ENCODE peak calls at places on chromosomes 2 and 18, in six cellular contexts. S, M, Q, G, A and N are unnamed samples.
A peak's percentile ranks its signal among the peaks of the same experiment; 100 is the strongest.

GRCh38 chr2:162293122-162293781 is 25.2 kb downstream of the IFIH1 start:
- DNase-seq in Q (no peak), A (no peak), G (no peak), M (no peak), S (peak; percentile 82), N (no peak)

GRCh38 chr2:157864857-157865450 is 11.2 kb downstream of the ACVR1 start:
- DNase-seq in M (no peak), S (no peak), G (no peak), A (no peak), Q (no peak), N (no peak)

GRCh38 chr2:20418519-20418918 is 28.4 kb upstream of the RHOB start:
- DNase-seq in Q (no peak), A (no peak), G (no peak), M (no peak), S (no peak), N (no peak)

GRCh38 chr2:108193251-108193650 is 46.5 kb upstream of the SULT1C3 start:
- DNase-seq in G (no peak), A (peak; percentile 85), S (peak; percentile 49), Q (no peak), M (no peak), N (no peak)

GRCh38 chr2:102064679-102065674 is 73.2 kb downstream of the IL1R2 start:
- DNase-seq in Q (no peak), G (no peak), M (no peak), S (no peak), A (no peak), N (no peak)

GRCh38 chr2:224308267-224308911 is 93.5 kb downstream of the FAM124B start:
- DNase-seq in G (no peak), Q (no peak), S (no peak), A (no peak), M (no peak), N (no peak)

GRCh38 chr2:44549856-44550255 is 188.1 kb downstream of the CAMKMT start:
- DNase-seq in S (peak; percentile 51), A (no peak), Q (no peak), M (no peak), G (no peak), N (no peak)

GRCh38 chr18:62360806-62361205 is 35.7 kb downstream of the TNFRSF11A start:
- DNase-seq in A (no peak), Q (no peak), S (no peak), M (no peak), G (no peak), N (no peak)

GRCh38 chr18:37962316-37962966 is 396.8 kb upstream of the CELF4 start:
- DNase-seq in A (no peak), M (no peak), G (no peak), Q (no peak), S (no peak), N (no peak)

GRCh38 chr2:41930807-41931566 is 116.8 kb upstream of the PKDCC start:
- DNase-seq in Q (no peak), G (no peak), A (no peak), M (no peak), S (no peak), N (no peak)

GRCh38 chr18:53838796-53839195 is 385.7 kb downstream of the MBD2 start:
- DNase-seq in G (no peak), S (no peak), M (no peak), A (no peak), Q (no peak), N (no peak)

GRCh38 chr2:2466534-2466933 is 135.5 kb upstream of the MYT1L start:
- DNase-seq in M (no peak), Q (no peak), S (no peak), A (no peak), G (no peak), N (no peak)

GRCh38 chr18:55494899-55495298 is 93.1 kb downstream of the TCF4 start:
- DNase-seq in A (no peak), G (no peak), Q (no peak), S (no peak), M (no peak), N (no peak)

GRCh38 chr2:239806276-239806675 is 218.9 kb downstream of the NDUFA10 start:
- DNase-seq in G (no peak), S (no peak), A (no peak), Q (no peak), M (no peak), N (peak; percentile 30)

GRCh38 chr2:230582851-230583283 is 129.8 kb upstream of the CAB39 start:
- DNase-seq in M (no peak), A (peak; percentile 75), S (peak; percentile 42), Q (no peak), G (no peak), N (no peak)

GRCh38 chr18:40124107-40124506 is 1830.9 kb upstream of the PIK3C3 start:
- DNase-seq in A (no peak), S (peak; percentile 65), G (no peak), M (no peak), Q (no peak), N (no peak)

GRCh38 chr2:218897394-218898108 is 16.9 kb downstream of the WNT10A start:
- DNase-seq in G (no peak), S (no peak), A (no peak), Q (no peak), M (no peak), N (peak; percentile 70)

GRCh38 chr2:119224391-119224972 is 848 bp downstream of the STEAP3 start:
- DNase-seq in M (no peak), A (no peak), Q (no peak), G (no peak), S (no peak), N (no peak)

GRCh38 chr2:66821168-66821567 is 386.2 kb downstream of the MEIS1 start:
- DNase-seq in Q (no peak), G (no peak), S (no peak), A (no peak), M (no peak), N (no peak)

GRCh38 chr2:187547353-187547979 is 6.8 kb downstream of the TFPI start:
- DNase-seq in A (peak; percentile 83), Q (no peak), S (peak; percentile 90), M (no peak), G (no peak), N (peak; percentile 70)

GRCh38 chr18:31049189-31049588 is 6.6 kb upstream of the DSC3 start:
- DNase-seq in M (no peak), A (no peak), G (no peak), Q (no peak), S (peak; percentile 50), N (no peak)

GRCh38 chr18:60372598-60372997 is at the start of gene MC4R:
- DNase-seq in G (no peak), M (no peak), Q (no peak), S (peak; percentile 62), A (peak; percentile 4), N (peak; percentile 71)

GRCh38 chr2:102508863-102509262 is 35.8 kb downstream of the SLC9A4 start:
- DNase-seq in A (no peak), G (no peak), M (no peak), S (no peak), Q (no peak), N (no peak)

GRCh38 chr2:175605989-175606841 is 395.9 kb downstream of the LNPK start:
- DNase-seq in A (no peak), G (no peak), Q (no peak), S (peak; percentile 32), M (no peak), N (peak; percentile 36)

GRCh38 chr2:121382744-121383143 is 97.7 kb upstream of the TFCP2L1 start:
- DNase-seq in M (no peak), G (no peak), S (no peak), Q (no peak), A (no peak), N (peak; percentile 58)

GRCh38 chr2:42054657-42055430 is 7.0 kb downstream of the PKDCC start:
- DNase-seq in Q (no peak), A (no peak), S (no peak), G (no peak), M (no peak), N (peak; percentile 91)

GRCh38 chr2:105455488-105455991 is 56.7 kb upstream of the FHL2 start:
- DNase-seq in Q (peak; percentile 90), A (peak; percentile 88), G (no peak), M (no peak), S (peak; percentile 96), N (no peak)

GRCh38 chr2:43027103-43027482 is 199.3 kb downstream of the ZFP36L2 start:
- DNase-seq in Q (no peak), G (no peak), S (no peak), A (no peak), M (no peak), N (no peak)

GRCh38 chr18:48541026-48541746 is 2.4 kb downstream of the CTIF start:
- DNase-seq in Q (peak; percentile 66), G (no peak), M (no peak), A (peak; percentile 86), S (peak; percentile 74), N (peak; percentile 90)

GRCh38 chr2:47601518-47602015 is 181.4 kb upstream of the MSH6 start:
- DNase-seq in Q (no peak), M (no peak), A (no peak), S (no peak), G (no peak), N (no peak)

GRCh38 chr2:84785950-84786349 is 94.9 kb downstream of the TRABD2A start:
- DNase-seq in M (no peak), S (no peak), Q (no peak), A (no peak), G (no peak), N (no peak)

GRCh38 chr2:23055251-23055650 is 329.7 kb upstream of the KLHL29 start:
- DNase-seq in Q (no peak), A (no peak), S (no peak), G (no peak), M (no peak), N (no peak)

GRCh38 chr2:234258562-234259141 is 208.2 kb downstream of the SPP2 start:
- DNase-seq in S (peak; percentile 75), A (no peak), Q (no peak), M (no peak), G (no peak), N (no peak)